ENCODE peak calls at places on chromosomes 2 and 18, in five cellular contexts. U is stimulated activated CD4-positive, alpha-beta T cell treated with anti-CD3 and anti-CD28 coated beads, TNF-alpha, amount 100 ng/mL, for 1 hour; Z is T-helper 1 cell; J is amniotic stem cell; M is activated naive CD4-positive, alpha-beta T cell. A is an unnamed sample.

GRCh38 chr2:54755641-54756326 is 32.3 kb downstream of the EML6 start:
- DNase-seq in U (no peak), Z (no peak), J (no peak), M (no peak), A (no peak)

GRCh38 chr18:22639026-22639463 is 221.3 kb upstream of the CTAGE1 start:
- DNase-seq in U (no peak), Z (no peak), J (no peak), M (no peak), A (no peak)

GRCh38 chr18:74200780-74201179 is 52.5 kb downstream of the TIMM21 start:
- DNase-seq in U (no peak), Z (no peak), J (no peak), M (no peak), A (no peak)

GRCh38 chr2:40192864-40193669 is 258.8 kb downstream of the SLC8A1 start:
- DNase-seq in U (no peak), Z (no peak), J (no peak), M (no peak), A (no peak)

GRCh38 chr2:169208026-169208425 is 138.7 kb downstream of the DHRS9 start:
- DNase-seq in U (no peak), Z (no peak), J (no peak), M (no peak), A (no peak)

GRCh38 chr2:208040199-208041171 is 15.2 kb upstream of the PLEKHM3 start:
- DNase-seq in U (peak; percentile 32), Z (peak; percentile 69), J (peak; percentile 33), M (peak; percentile 52), A (peak; percentile 53)

GRCh38 chr2:62485780-62486765 is 19.9 kb downstream of the TMEM17 start:
- DNase-seq in U (no peak), Z (no peak), J (no peak), M (no peak), A (no peak)

GRCh38 chr2:10346929-10347558 is 44.3 kb downstream of the HPCAL1 start:
- DNase-seq in U (no peak), Z (no peak), J (no peak), M (peak; percentile 6), A (no peak)

GRCh38 chr2:177669201-177669600 is 276.6 kb downstream of the AGPS start:
- DNase-seq in U (no peak), Z (no peak), J (no peak), M (no peak), A (no peak)

GRCh38 chr2:172927381-172928357 is 148.0 kb upstream of the MAP3K20 start:
- DNase-seq in U (no peak), Z (no peak), J (no peak), M (no peak), A (no peak)

GRCh38 chr2:24971300-24971549 is 530 bp downstream of the DNAJC27 start:
- DNase-seq in U (no peak), Z (no peak), J (no peak), M (no peak), A (peak; percentile 49)

A was measured in dorsolateral prefrontal cortex.